ENCODE peak calls at places on chromosomes 3 and 15, in five cellular contexts. E is endothelial cell of umbilical vein, C is GM23338, S is HepG2, L is GM23248. W is an unnamed sample.

GRCh38 chr3:158792709-158793108 is 9.1 kb upstream of the MFSD1 start:
- DNase-seq in E (no peak), C (no peak), S (no peak), L (peak; percentile 97), W (peak; percentile 26)

GRCh38 chr3:69088033-69088432 is 3.3 kb downstream of the ARL6IP5 start:
- DNase-seq in E (peak; percentile 33), C (no peak), S (no peak), L (peak; percentile 77), W (no peak)

GRCh38 chr3:101070260-101071121 is 77.3 kb upstream of the ABI3BP start:
- DNase-seq in E (peak; percentile 46), C (peak; percentile 91), S (peak; percentile 31), L (no peak), W (peak; percentile 79)

GRCh38 chr3:9244495-9245183 is 4.8 kb downstream of the SRGAP3 start:
- DNase-seq in E (no peak), C (no peak), S (no peak), L (no peak), W (no peak)

GRCh38 chr15:68896178-68896577 is 34.1 kb upstream of the SPESP1 start:
- DNase-seq in E (no peak), C (no peak), S (no peak), L (no peak), W (no peak)

GRCh38 chr3:73148653-73149052 is 87.2 kb downstream of the EBLN2 start:
- DNase-seq in E (no peak), C (no peak), S (peak; percentile 2), L (peak; percentile 10), W (peak; percentile 33)

GRCh38 chr15:85869124-85869523 is 74.4 kb upstream of the KLHL25 start:
- DNase-seq in E (no peak), C (no peak), S (no peak), L (no peak), W (no peak)

GRCh38 chr3:113968986-113969385 is 21.2 kb downstream of the ZDHHC23 start:
- DNase-seq in E (no peak), C (peak; percentile 12), S (peak; percentile 4), L (peak; percentile 51), W (no peak)

GRCh38 chr3:115651089-115651488 is 27.8 kb downstream of the GAP43 start:
- DNase-seq in E (no peak), C (no peak), S (no peak), L (no peak), W (no peak)

GRCh38 chr3:38805765-38806386 is 10.1 kb downstream of the SCN10A start:
- DNase-seq in E (peak; percentile 74), C (peak; percentile 95), S (peak; percentile 60), L (peak; percentile 80), W (peak; percentile 88)

GRCh38 chr15:42494998-42495360 is 455 bp upstream of the SNAP23 start:
- DNase-seq in E (peak; percentile 86), C (peak; percentile 36), S (peak; percentile 34), L (peak; percentile 90), W (peak; percentile 74)

GRCh38 chr3:61560452-61561373 is 658 bp upstream of the PTPRG start:
- DNase-seq in E (peak; percentile 78), C (peak; percentile 96), S (peak; percentile 81), L (peak; percentile 90), W (peak; percentile 90)

GRCh38 chr3:55818485-55818884 is 331.4 kb upstream of the WNT5A start:
- DNase-seq in E (peak; percentile 11), C (no peak), S (no peak), L (no peak), W (no peak)

GRCh38 chr3:126553284-126553811 is 5.4 kb downstream of the C3orf22 start:
- DNase-seq in E (no peak), C (no peak), S (no peak), L (no peak), W (no peak)

GRCh38 chr3:38580450-38581382 is 68.8 kb downstream of the SCN5A start:
- DNase-seq in E (no peak), C (no peak), S (no peak), L (no peak), W (no peak)

GRCh38 chr15:50418041-50418583 is 6.1 kb upstream of the USP8 start:
- DNase-seq in E (no peak), C (no peak), S (no peak), L (peak; percentile 27), W (no peak)

GRCh38 chr3:46908294-46908985 is 30.9 kb downstream of the PTH1R start:
- DNase-seq in E (peak; percentile 84), C (no peak), S (no peak), L (peak; percentile 71), W (no peak)

GRCh38 chr3:120144267-120144666 is 50.0 kb upstream of the GSK3B start:
- DNase-seq in E (no peak), C (peak; percentile 37), S (peak; percentile 39), L (no peak), W (peak; percentile 18)

GRCh38 chr15:31269961-31270575 is 56.6 kb upstream of the KLF13 start:
- DNase-seq in E (no peak), C (no peak), S (no peak), L (no peak), W (no peak)

GRCh38 chr3:27311400-27311799 is 57.8 kb downstream of the NEK10 start:
- DNase-seq in E (peak; percentile 65), C (peak; percentile 10), S (peak; percentile 27), L (peak; percentile 98), W (peak; percentile 16)

GRCh38 chr3:88188436-88188835 is 38.7 kb downstream of the C3orf38 start:
- DNase-seq in E (no peak), C (no peak), S (peak; percentile 21), L (no peak), W (no peak)

GRCh38 chr3:128283429-128283828 is 130.1 kb downstream of the EEFSEC start:
- DNase-seq in E (no peak), C (no peak), S (no peak), L (no peak), W (no peak)

GRCh38 chr3:63228677-63229076 is 49.4 kb upstream of the SYNPR start:
- DNase-seq in E (peak; percentile 13), C (peak; percentile 81), S (peak; percentile 16), L (peak; percentile 81), W (peak; percentile 58)

GRCh38 chr3:180408654-180409053 is 193.3 kb upstream of the TTC14 start:
- DNase-seq in E (peak; percentile 45), C (no peak), S (no peak), L (peak; percentile 55), W (no peak)

GRCh38 chr3:49671291-49672288 is 2.6 kb upstream of the APEH start:
- DNase-seq in E (peak; percentile 69), C (peak; percentile 94), S (peak; percentile 76), L (peak; percentile 79), W (peak; percentile 85)

GRCh38 chr3:111763968-111764367 is 95.1 kb upstream of the PHLDB2 start:
- DNase-seq in E (no peak), C (no peak), S (no peak), L (peak; percentile 86), W (no peak)

GRCh38 chr15:71916834-71917233 is 106.5 kb downstream of the NR2E3 start:
- DNase-seq in E (no peak), C (no peak), S (no peak), L (no peak), W (no peak)

GRCh38 chr3:177056927-177057326 is 140.4 kb downstream of the TBL1XR1 start:
- DNase-seq in E (no peak), C (no peak), S (no peak), L (no peak), W (no peak)

GRCh38 chr3:129972301-129972700 is 2.2 kb upstream of the TRH start:
- DNase-seq in E (no peak), C (no peak), S (no peak), L (no peak), W (no peak)

GRCh38 chr3:129975332-129976090 is 991 bp downstream of the TRH start:
- DNase-seq in E (no peak), C (peak; percentile 74), S (no peak), L (peak; percentile 38), W (peak; percentile 26)

GRCh38 chr3:129973853-129974252 is 667 bp upstream of the TRH start:
- DNase-seq in E (no peak), C (no peak), S (no peak), L (no peak), W (no peak)

GRCh38 chr3:129971368-129972052 is 3.0 kb upstream of the TRH start:
- DNase-seq in E (no peak), C (peak; percentile 81), S (peak; percentile 82), L (no peak), W (no peak)

DNA sequence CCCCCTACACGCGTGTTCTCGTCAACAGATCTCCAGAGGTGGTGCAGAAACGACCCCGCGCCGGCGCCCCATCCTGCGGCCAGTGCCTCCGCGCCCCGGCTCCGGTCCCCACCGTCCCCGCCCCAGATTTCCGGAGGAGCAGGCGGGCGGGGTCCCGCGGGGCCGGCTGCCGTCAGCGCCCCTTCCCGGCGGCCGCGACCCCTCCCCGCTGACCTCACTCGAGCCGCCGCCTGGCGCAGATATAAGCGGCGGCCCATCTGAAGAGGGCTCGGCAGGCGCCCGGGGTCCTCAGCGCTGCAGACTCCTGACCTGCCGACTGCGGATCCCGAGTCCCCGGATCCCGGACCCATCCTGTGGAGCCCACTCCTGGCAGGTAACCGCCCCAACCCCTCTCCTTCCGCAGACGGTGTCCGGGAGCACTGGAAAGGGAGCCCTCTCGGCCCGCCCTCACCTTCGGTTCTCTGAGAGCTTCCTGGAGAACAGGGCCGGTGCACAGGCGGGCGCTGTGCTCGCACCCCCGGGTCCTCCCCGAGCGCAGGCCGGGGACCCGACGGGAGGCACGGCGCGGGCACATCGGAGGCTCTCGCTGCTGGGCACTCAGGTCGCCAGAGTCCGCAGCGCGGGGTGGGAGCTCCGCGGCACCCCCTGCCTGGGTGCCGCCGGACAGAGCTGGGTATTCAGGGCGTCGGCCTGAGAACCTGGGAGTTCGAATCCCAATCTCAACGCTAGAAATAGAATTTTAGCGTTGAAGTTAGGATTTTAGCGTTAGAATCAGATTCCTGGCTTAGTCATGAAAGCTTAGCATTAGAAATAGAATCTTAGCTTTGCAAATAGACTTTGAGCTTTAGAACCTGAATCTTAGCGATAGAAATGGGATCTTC is at the start of gene TRH:
- DNase-seq in E (no peak), C (peak; percentile 63), S (no peak), L (no peak), W (no peak)
- TF ChIP-seq EZH2 in E (peak; percentile 96), C (peak; percentile 90), S (no peak), L (no peak), W (peak; percentile 91)

GRCh38 chr15:38622317-38622716 is 57.7 kb upstream of the RASGRP1 start:
- DNase-seq in E (no peak), C (no peak), S (no peak), L (no peak), W (no peak)

GRCh38 chr15:38620851-38621594 is 56.4 kb upstream of the RASGRP1 start:
- DNase-seq in E (no peak), C (no peak), S (no peak), L (no peak), W (no peak)

GRCh38 chr15:38617831-38618230 is 53.2 kb upstream of the RASGRP1 start:
- DNase-seq in E (no peak), C (no peak), S (no peak), L (no peak), W (no peak)

GRCh38 chr15:38618242-38618925 is 53.8 kb upstream of the RASGRP1 start:
- DNase-seq in E (no peak), C (no peak), S (no peak), L (no peak), W (no peak)

GRCh38 chr15:38620108-38620507 is 55.5 kb upstream of the RASGRP1 start:
- DNase-seq in E (no peak), C (no peak), S (no peak), L (no peak), W (no peak)
- H3K4me2 ChIP-seq in E (no peak overlapping the region), C (no peak overlapping the region), S (no peak overlapping the region), L (no peak overlapping the region), W (no peak overlapping the region)

GRCh38 chr3:142725352-142725739 is 1.5 kb downstream of the TRPC1 start:
- DNase-seq in E (no peak), C (no peak), S (no peak), L (peak; percentile 4), W (no peak)
- H3K4me3 ChIP-seq in E (peak overlapping the region; percentile 79), C (peak overlapping the region; percentile 85), S (peak overlapping the region; percentile 96), L (peak overlapping the region; percentile 84), W (peak overlapping the region; percentile 57)

GRCh38 chr3:187465503-187465902 is 97.3 kb downstream of the RTP4 start:
- DNase-seq in E (no peak), C (peak; percentile 71), S (no peak), L (no peak), W (no peak)
- TF ChIP-seq EZH2 in E (no peak), C (no peak), S (no peak), L (no peak), W (no peak)

W was measured in hepatocyte.